ENCODE peak calls at places on chromosome 7, in four cellular contexts. H is sigmoid colon, A is H9, L is IMR-90. K is an unnamed sample.

GRCh38 chr7:149209518-149210269 is 14.3 kb downstream of the ZNF282 start:
- DNase-seq in H (no peak), L (peak; percentile 55), A (peak; percentile 80), K (no peak)

GRCh38 chr7:87148332-87148955 is 3.8 kb upstream of the DMTF1 start:
- DNase-seq in L (peak; percentile 26), A (no peak), H (no peak), K (no peak)

GRCh38 chr7:55020481-55020871 is 1.7 kb downstream of the EGFR start:
- DNase-seq in L (peak; percentile 60), H (peak; percentile 93), A (no peak), K (peak; percentile 69)

GRCh38 chr7:2643386-2644229 is 11.8 kb downstream of the TTYH3 start:
- DNase-seq in H (peak; percentile 67), L (no peak), A (peak; percentile 66), K (no peak)

GRCh38 chr7:137001041-137001440 is 132.6 kb downstream of the CHRM2 start:
- DNase-seq in L (peak; percentile 55), A (no peak), H (no peak), K (no peak)

GRCh38 chr7:27756298-27756697 is 16.3 kb downstream of the TAX1BP1 start:
- DNase-seq in A (no peak), H (no peak), L (no peak), K (no peak)

GRCh38 chr7:32785365-32785764 is 106.2 kb downstream of the KBTBD2 start:
- DNase-seq in A (peak; percentile 33), H (no peak), L (no peak), K (no peak)

GRCh38 chr7:74233655-74234280 is 20.4 kb downstream of the RFC2 start:
- DNase-seq in A (no peak), H (no peak), L (peak; percentile 99), K (no peak)

GRCh38 chr7:144671429-144671828 is 164.4 kb downstream of the TPK1 start:
- DNase-seq in A (peak; percentile 37), H (no peak), L (no peak), K (no peak)

GRCh38 chr7:157615101-157615817 is 278.5 kb downstream of the DNAJB6 start:
- DNase-seq in H (peak; percentile 66), A (no peak), L (peak; percentile 13), K (no peak)

GRCh38 chr7:5497158-5498103 is 73.8 kb upstream of the TNRC18 start:
- DNase-seq in H (no peak), L (no peak), A (no peak), K (no peak)

GRCh38 chr7:15652776-15653290 is 33.6 kb downstream of the MEOX2 start:
- DNase-seq in H (no peak), L (no peak), A (no peak), K (no peak)

GRCh38 chr7:85150624-85151023 is 36.2 kb downstream of the SEMA3D start:
- DNase-seq in A (no peak), H (no peak), L (no peak), K (no peak)

GRCh38 chr7:51234609-51235308 is 81.8 kb downstream of the COBL start:
- DNase-seq in A (no peak), L (no peak), H (no peak), K (no peak)

GRCh38 chr7:141999219-141999618 is 3.5 kb downstream of the MGAM start:
- DNase-seq in A (no peak), L (no peak), H (no peak), K (no peak)

GRCh38 chr7:69654849-69655707 is 56.8 kb downstream of the AUTS2 start:
- DNase-seq in L (no peak), H (no peak), A (no peak), K (no peak)

GRCh38 chr7:123051916-123052315 is 56.4 kb upstream of the TAS2R16 start:
- DNase-seq in A (no peak), L (no peak), H (no peak), K (no peak)

GRCh38 chr7:123060446-123060845 is 64.9 kb upstream of the TAS2R16 start:
- DNase-seq in L (no peak), H (no peak), A (no peak), K (no peak)

GRCh38 chr7:123057926-123058325 is 62.4 kb upstream of the TAS2R16 start:
- DNase-seq in L (no peak), A (no peak), H (no peak), K (no peak)

GRCh38 chr7:123054357-123055133 is 59.0 kb upstream of the TAS2R16 start:
- DNase-seq in L (no peak), A (peak; percentile 71), H (no peak), K (no peak)
- TF ChIP-seq CTCF in L (no peak), A (peak; percentile 62), H (no peak), K (no peak)

DNA sequence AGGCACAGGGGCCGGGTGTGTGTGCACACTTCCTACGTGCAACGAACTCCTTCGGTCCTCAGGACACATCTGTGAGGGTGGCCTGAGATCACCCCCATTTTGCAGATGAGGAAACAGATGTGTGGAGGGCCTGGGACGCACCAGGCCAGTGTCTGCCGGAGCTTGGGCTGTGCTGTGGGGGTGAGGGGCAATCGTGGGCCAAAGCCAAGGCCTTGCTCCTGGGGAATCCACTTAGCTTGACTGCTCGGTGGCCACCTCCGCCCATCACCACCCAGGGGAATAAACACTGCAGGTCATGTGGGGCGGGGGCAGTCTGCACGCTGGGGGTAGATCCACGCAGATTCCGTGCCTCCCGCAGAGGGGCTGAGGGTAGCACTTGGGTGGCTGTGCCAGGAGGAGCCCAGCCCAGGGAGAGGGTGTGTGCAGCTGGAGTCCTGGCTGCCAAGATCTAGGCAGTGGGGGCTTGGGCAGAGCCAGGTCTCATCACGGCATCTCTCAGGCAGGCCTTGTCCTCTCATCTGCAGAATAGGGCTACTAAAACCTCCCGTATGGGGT is 70.8 kb upstream of the EN2 start:
- DNase-seq in H (no peak), A (no peak), L (no peak), K (no peak)
- H3K27me3 ChIP-seq in H (peaks cover 79% of the 10 kb centered on the region), A (peaks cover 28% of the 10 kb centered on the region), L (peaks cover 39% of the 10 kb centered on the region), K (peaks cover 24% of the 10 kb centered on the region)

GRCh38 chr7:100721505-100721812 is 1.2 kb downstream of the EPO start:
- DNase-seq in H (no peak), A (no peak), L (no peak), K (peak; percentile 60)

GRCh38 chr7:100719523-100720319 is 547 bp upstream of the EPO start:
- DNase-seq in H (no peak), L (peak; percentile 51), A (no peak), K (no peak)

GRCh38 chr7:100720645-100721504 is 607 bp downstream of the EPO start:
- DNase-seq in H (no peak), L (no peak), A (no peak), K (peak; percentile 61)

GRCh38 chr7:100722480-100723212 is 2.4 kb downstream of the EPO start:
- DNase-seq in L (no peak), A (no peak), H (no peak), K (no peak)

GRCh38 chr7:100720320-100720644 is at the start of gene EPO:
- DNase-seq in L (no peak), A (no peak), H (no peak), K (no peak)
- H3K27ac ChIP-seq in L (no peak within 1 kb of the TSS), A (no peak within 1 kb of the TSS), H (no peak within 1 kb of the TSS), K (no peak within 1 kb of the TSS)

GRCh38 chr7:150404785-150405583 is 25.9 kb downstream of the ZNF775 start:
- DNase-seq in L (peak; percentile 85), A (peak; percentile 78), H (peak; percentile 96), K (peak; percentile 90)
- TF ChIP-seq CTCF in L (peak; percentile 33), A (no peak), H (peak; percentile 35), K (no peak)

GRCh38 chr7:128364166-128364565 is 2.7 kb upstream of the PRRT4 start:
- DNase-seq in L (no peak), H (no peak), A (no peak), K (no peak)

GRCh38 chr7:128361463-128362441 is at the start of gene PRRT4:
- DNase-seq in H (peak; percentile 70), A (no peak), L (no peak), K (no peak)

GRCh38 chr7:128362670-128363069 is 1.2 kb upstream of the PRRT4 start:
- DNase-seq in A (no peak), H (no peak), L (peak; percentile 74), K (no peak)

GRCh38 chr7:128365432-128365831 is 3.9 kb upstream of the PRRT4 start:
- DNase-seq in A (no peak), L (no peak), H (no peak), K (no peak)

GRCh38 chr7:128363261-128363721 is 1.8 kb upstream of the PRRT4 start:
- DNase-seq in L (no peak), A (no peak), H (no peak), K (no peak)
- H3K27me3 ChIP-seq in L (peaks cover 78% of the 10 kb centered on the region), A (peaks cover 34% of the 10 kb centered on the region), H (peaks cover 15% of the 10 kb centered on the region), K (peaks cover 12% of the 10 kb centered on the region)

GRCh38 chr7:139676390-139676789 is 101.4 kb downstream of the HIPK2 start:
- DNase-seq in H (no peak), A (no peak), L (no peak), K (no peak)
- H3K27ac ChIP-seq in H (no peak overlapping the region), A (no peak overlapping the region), L (peak overlapping the region; percentile 4), K (no peak overlapping the region)

K was measured in left lung.